ENCODE peak calls at places on chromosome 12, in six cellular contexts. L is GM04503; H is neuronal stem cell; T is fibroblast of the conjunctiva; W is stimulated activated CD8-positive, alpha-beta memory T cell treated with anti-CD3 and anti-CD28 coated beads, Interleukin-7, amount 100 ng/mL, for 4 hours; M is GM03348. N is an unnamed sample.

GRCh38 chr12:109606261-109607028 is 32.9 kb downstream of the MVK start:
- DNase-seq in L (no peak), H (peak), T (no peak), W (no peak), M (peak), N (no peak)

GRCh38 chr12:46945591-46945990 is 119.8 kb upstream of the SLC38A4 start:
- DNase-seq in L (no peak), H (no peak), T (no peak), W (no peak), M (no peak), N (no peak)

GRCh38 chr12:109291531-109292341 is 17.3 kb downstream of the FOXN4 start:
- DNase-seq in L (peak), H (peak), T (no peak), W (no peak), M (peak), N (no peak)

GRCh38 chr12:42798811-42799438 is 209.4 kb upstream of the PRICKLE1 start:
- DNase-seq in L (no peak), H (no peak), T (no peak), W (no peak), M (peak), N (no peak)

GRCh38 chr12:65822732-65823480 is 1.4 kb upstream of the HMGA2 start:
- DNase-seq in L (no peak), H (peak), T (peak), W (no peak), M (peak), N (no peak)

GRCh38 chr12:43797561-43798217 is 8.4 kb downstream of the TWF1 start:
- DNase-seq in L (no peak), H (no peak), T (no peak), W (no peak), M (no peak), N (no peak)

GRCh38 chr12:131061041-131061806 is 107.5 kb downstream of the ADGRD1 start:
- DNase-seq in L (no peak), H (no peak), T (no peak), W (no peak), M (no peak), N (no peak)

GRCh38 chr12:47856094-47856493 is 36.4 kb upstream of the HDAC7 start:
- DNase-seq in L (no peak), H (no peak), T (no peak), W (no peak), M (no peak), N (no peak)

GRCh38 chr12:105740970-105741725 is 397.6 kb downstream of the NUAK1 start:
- DNase-seq in L (no peak), H (no peak), T (no peak), W (no peak), M (peak), N (no peak)

N was measured in AG04449.